ENCODE peak calls at places on chromosomes 3 and 15, in six cellular contexts. E, N, C, J, T and Q are unnamed samples.

GRCh38 chr3:101994386-101994785 is 145.1 kb downstream of the NFKBIZ start:
- DNase-seq in E (no peak), J (no peak), N (no peak), T (no peak), C (no peak), Q (peak; percentile 74)

GRCh38 chr3:123331651-123332050 is 117.2 kb downstream of the ADCY5 start:
- DNase-seq in J (no peak), N (no peak), E (no peak), T (no peak), C (no peak), Q (no peak)

GRCh38 chr3:182118081-182118480 is 406.4 kb downstream of the SOX2 start:
- DNase-seq in E (no peak), J (peak; percentile 93), T (no peak), N (no peak), C (no peak), Q (no peak)

GRCh38 chr15:44710236-44711088 is 661 bp downstream of the PATL2 start:
- DNase-seq in N (no peak), C (peak; percentile 39), J (peak; percentile 34), E (no peak), T (no peak), Q (no peak)

GRCh38 chr3:46756642-46757041 is 39.0 kb upstream of the PRSS50 start:
- DNase-seq in T (no peak), E (no peak), J (no peak), C (no peak), N (no peak), Q (no peak)

GRCh38 chr15:48866141-48866563 is 11.8 kb upstream of the EID1 start:
- DNase-seq in N (no peak), T (no peak), E (peak; percentile 25), C (no peak), J (peak; percentile 64), Q (no peak)

GRCh38 chr3:54185740-54186139 is 63.4 kb downstream of the CACNA2D3 start:
- DNase-seq in N (no peak), J (no peak), T (no peak), C (no peak), E (no peak), Q (no peak)

GRCh38 chr15:99925661-99926461 is 192.6 kb upstream of the LYSMD4 start:
- DNase-seq in C (peak; percentile 69), J (no peak), N (peak; percentile 21), T (no peak), E (no peak), Q (peak; percentile 73)

GRCh38 chr3:60594025-60594424 is 657.2 kb downstream of the FHIT start:
- DNase-seq in C (no peak), E (no peak), N (no peak), T (no peak), J (no peak), Q (no peak)